ENCODE peak calls at places on chromosomes 6 and 20, in ten cellular contexts. Q is WTC11, G is H1, S is endothelial cell of umbilical vein, E is A549, P is GM12878, L is SK-N-SH, R is HepG2, A is K562, U is HCT116. K is an unnamed sample.

GRCh38 chr20:46307139-46307998 is 929 bp downstream of the CDH22 start:
- DNase-seq in Q (peak; percentile 82), G (peak; percentile 49), S (peak; percentile 22), E (peak; percentile 87), P (no peak), L (peak; percentile 89), R (peak; percentile 44), A (peak; percentile 69), U (no peak), K (peak; percentile 81)

GRCh38 chr6:109834131-109834530 is 143.0 kb downstream of the FIG4 start:
- DNase-seq in Q (no peak), G (no peak), S (no peak), E (no peak), P (no peak), L (no peak), R (no peak), A (no peak), U (no peak), K (no peak)

GRCh38 chr20:38108438-38109024 is 56.5 kb downstream of the TGM2 start:
- DNase-seq in Q (no peak), G (no peak), S (no peak), E (no peak), P (no peak), L (peak; percentile 76), R (no peak), A (no peak), U (no peak), K (no peak)

GRCh38 chr6:6003334-6004146 is 3.2 kb downstream of the NRN1 start:
- DNase-seq in Q (peak; percentile 66), G (no peak), S (peak; percentile 15), E (no peak), P (no peak), L (peak; percentile 72), R (no peak), A (no peak), U (no peak), K (peak; percentile 65)

GRCh38 chr6:109998159-109998785 is 20.2 kb downstream of the GPR6 start:
- DNase-seq in Q (no peak), G (no peak), S (no peak), E (no peak), P (no peak), L (no peak), R (no peak), A (no peak), U (no peak), K (peak; percentile 8)

GRCh38 chr20:19889011-19889953 is 127.9 kb upstream of the NAA20 start:
- DNase-seq in Q (no peak), G (no peak), S (peak; percentile 97), E (no peak), P (no peak), L (no peak), R (no peak), A (no peak), U (no peak), K (no peak)

GRCh38 chr20:47352332-47353223 is 3.9 kb downstream of the ZMYND8 start:
- DNase-seq in Q (no peak), G (no peak), S (peak; percentile 75), E (no peak), P (no peak), L (peak; percentile 36), R (no peak), A (no peak), U (no peak), K (no peak)

GRCh38 chr6:47247227-47247797 is 62.4 kb downstream of the TNFRSF21 start:
- DNase-seq in Q (no peak), G (no peak), S (peak; percentile 69), E (no peak), P (no peak), L (peak; percentile 47), R (no peak), A (peak; percentile 43), U (no peak), K (peak; percentile 75)

GRCh38 chr20:9989066-9989724 is 45.6 kb upstream of the ANKEF1 start:
- DNase-seq in Q (no peak), G (no peak), S (peak; percentile 33), E (no peak), P (no peak), L (no peak), R (no peak), A (no peak), U (no peak), K (peak; percentile 34)

GRCh38 chr6:18501313-18502013 is 114.3 kb downstream of the RNF144B start:
- DNase-seq in Q (no peak), G (no peak), S (no peak), E (no peak), P (no peak), L (no peak), R (no peak), A (no peak), U (no peak), K (peak; percentile 14)

GRCh38 chr6:38169826-38170526 is 350.4 kb downstream of the ZFAND3 start:
- DNase-seq in Q (peak; percentile 53), G (no peak), S (no peak), E (no peak), P (no peak), L (no peak), R (no peak), A (no peak), U (no peak), K (no peak)

GRCh38 chr20:60507087-60507684 is 549.0 kb downstream of the CDH26 start:
- DNase-seq in Q (no peak), G (no peak), S (no peak), E (no peak), P (no peak), L (no peak), R (no peak), A (no peak), U (no peak), K (no peak)

GRCh38 chr20:21315138-21315537 is 12.0 kb downstream of the XRN2 start:
- DNase-seq in Q (no peak), G (no peak), S (no peak), E (no peak), P (no peak), L (no peak), R (no peak), A (no peak), U (no peak), K (peak; percentile 35)

GRCh38 chr6:107418118-107418517 is 41.2 kb downstream of the PDSS2 start:
- DNase-seq in Q (no peak), G (no peak), S (no peak), E (peak; percentile 3), P (no peak), L (no peak), R (peak; percentile 11), A (peak; percentile 30), U (no peak), K (peak; percentile 70)

GRCh38 chr6:2806664-2807063 is 35.0 kb downstream of the SERPINB1 start:
- DNase-seq in Q (no peak), G (no peak), S (peak; percentile 68), E (no peak), P (no peak), L (no peak), R (no peak), A (no peak), U (no peak), K (no peak)

GRCh38 chr20:6495907-6496306 is 271.6 kb upstream of the BMP2 start:
- DNase-seq in Q (no peak), G (no peak), S (no peak), E (no peak), P (no peak), L (no peak), R (no peak), A (no peak), U (no peak), K (no peak)

GRCh38 chr6:161658216-161658615 is 384.4 kb upstream of the AGPAT4 start:
- DNase-seq in Q (no peak), G (no peak), S (no peak), E (no peak), P (no peak), L (no peak), R (no peak), A (no peak), U (no peak), K (no peak)

GRCh38 chr6:12275084-12275483 is 15.1 kb upstream of the EDN1 start:
- DNase-seq in Q (no peak), G (no peak), S (no peak), E (no peak), P (no peak), L (no peak), R (no peak), A (peak; percentile 44), U (no peak), K (peak; percentile 83)
- TF ChIP-seq MAX in Q (no peak), G (no peak), S (no peak), E (no peak), P (no peak), L (no peak), R (no peak), A (no peak), U (no peak), K (peak; percentile 78)

GRCh38 chr20:49028684-49029083 is 17.4 kb upstream of the CSE1L start:
- DNase-seq in Q (no peak), G (no peak), S (no peak), E (peak; percentile 31), P (no peak), L (peak; percentile 47), R (peak; percentile 58), A (peak; percentile 45), U (no peak), K (peak; percentile 55)
- TF ChIP-seq MAX in Q (no peak), G (no peak), S (no peak), E (no peak), P (no peak), L (no peak), R (no peak), A (no peak), U (no peak), K (no peak)

GRCh38 chr20:11585752-11586352 is 331.8 kb upstream of the BTBD3 start:
- DNase-seq in Q (no peak), G (no peak), S (peak; percentile 11), E (no peak), P (no peak), L (no peak), R (peak; percentile 16), A (no peak), U (peak; percentile 23), K (peak; percentile 22)

GRCh38 chr20:11582073-11582472 is 335.6 kb upstream of the BTBD3 start:
- DNase-seq in Q (no peak), G (no peak), S (peak; percentile 1), E (no peak), P (no peak), L (no peak), R (no peak), A (no peak), U (no peak), K (no peak)

GRCh38 chr20:11581271-11581670 is 336.4 kb upstream of the BTBD3 start:
- DNase-seq in Q (peak; percentile 14), G (no peak), S (no peak), E (no peak), P (no peak), L (no peak), R (peak; percentile 6), A (no peak), U (peak; percentile 22), K (peak; percentile 51)
- TF ChIP-seq MAX in Q (no peak), G (no peak), S (no peak), E (no peak), P (no peak), L (no peak), R (no peak), A (no peak), U (no peak), K (no peak)

GRCh38 chr20:61857414-61857775 is 208.3 kb downstream of the TAF4 start:
- DNase-seq in Q (no peak), G (no peak), S (no peak), E (no peak), P (no peak), L (no peak), R (no peak), A (no peak), U (no peak), K (no peak)
- TF ChIP-seq MAX in Q (no peak), G (no peak), S (no peak), E (no peak), P (no peak), L (no peak), R (no peak), A (no peak), U (no peak), K (no peak)